ENCODE peak calls at places on chromosomes 11 and 22, in seven cellular contexts. L is brain pericyte; X is stimulated activated CD4-positive, alpha-beta T cell treated with anti-CD3 and anti-CD28 coated beads, Interleukin-15, amount 100 ng/mL, for 1 hour; Y is CD4-positive, CD25-positive, alpha-beta regulatory T cell; G is NCI-H345; Q is NCI-H446 treated with DMSO at 0.1 percent for 48 hours; V is NT2/D1. P is an unnamed sample.
A peak's percentile ranks its signal among the peaks of the same experiment; 100 is the strongest.

GRCh38 chr11:73429121-73429740 is 53.0 kb downstream of the RELT start:
- DNase-seq in Q (peak; percentile 65), L (no peak), V (no peak), G (no peak), X (no peak), Y (no peak), P (no peak)

GRCh38 chr11:72221386-72221785 is 3.2 kb upstream of the INPPL1 start:
- DNase-seq in G (no peak), V (no peak), Y (no peak), L (no peak), Q (no peak), X (no peak), P (no peak)

GRCh38 chr11:86902345-86902744 is 52.9 kb downstream of the FZD4 start:
- DNase-seq in Y (no peak), X (no peak), Q (no peak), V (no peak), L (no peak), G (no peak), P (no peak)

GRCh38 chr11:44339530-44339883 is 29.6 kb upstream of the ALX4 start:
- DNase-seq in L (no peak), X (no peak), G (no peak), Y (no peak), V (no peak), Q (no peak), P (no peak)

GRCh38 chr22:48338793-48339705 is 1488.6 kb downstream of the BRD1 start:
- DNase-seq in X (no peak), V (no peak), Y (no peak), L (no peak), G (no peak), Q (no peak), P (no peak)

GRCh38 chr11:84289381-84289906 is 1003.3 kb upstream of the CCDC90B start:
- DNase-seq in V (no peak), Q (no peak), G (no peak), Y (no peak), X (no peak), L (no peak), P (no peak)

GRCh38 chr11:73321342-73322110 is 13.4 kb downstream of the ARHGEF17 start:
- DNase-seq in V (no peak), L (peak; percentile 80), Q (no peak), G (no peak), X (no peak), Y (no peak), P (no peak)

GRCh38 chr11:45332486-45332934 is 46.4 kb upstream of the SYT13 start:
- DNase-seq in Q (peak; percentile 56), Y (peak; percentile 18), X (no peak), V (no peak), L (no peak), G (peak; percentile 55), P (peak; percentile 63)

GRCh38 chr11:66768088-66768521 is 39.1 kb upstream of the SPTBN2 start:
- DNase-seq in G (no peak), Y (no peak), V (no peak), X (no peak), L (no peak), Q (no peak), P (no peak)

GRCh38 chr11:10301656-10302293 is 3.1 kb upstream of the ADM start:
- DNase-seq in Q (no peak), G (no peak), X (no peak), V (no peak), Y (no peak), L (no peak), P (no peak)

GRCh38 chr11:117189941-117190544 is 9.1 kb upstream of the TAGLN start:
- DNase-seq in Q (no peak), Y (no peak), X (no peak), L (no peak), G (no peak), V (no peak), P (no peak)

GRCh38 chr11:30567148-30567547 is 19.0 kb downstream of the MPPED2 start:
- DNase-seq in Q (no peak), V (no peak), X (no peak), G (no peak), Y (no peak), L (no peak), P (no peak)

GRCh38 chr22:48950151-48950915 is 877.3 kb downstream of the BRD1 start:
- DNase-seq in V (no peak), L (no peak), X (no peak), Y (no peak), G (no peak), Q (no peak), P (no peak)

GRCh38 chr11:11436715-11437313 is 83.8 kb upstream of the CSNK2A3 start:
- DNase-seq in X (no peak), L (no peak), G (no peak), V (no peak), Y (no peak), Q (no peak), P (no peak)

GRCh38 chr11:61905067-61905696 is 12.2 kb downstream of the RAB3IL1 start:
- DNase-seq in G (no peak), V (no peak), Q (no peak), X (no peak), L (no peak), Y (no peak), P (no peak)

GRCh38 chr11:45985212-45985611 is 62.8 kb downstream of the LARGE2 start:
- DNase-seq in Q (no peak), V (no peak), Y (no peak), G (no peak), L (no peak), X (no peak), P (peak; percentile 35)

GRCh38 chr22:42214625-42215415 is 55.6 kb downstream of the TCF20 start:
- DNase-seq in Q (no peak), V (no peak), G (no peak), Y (no peak), X (no peak), L (peak; percentile 55), P (peak; percentile 41)

GRCh38 chr11:61539009-61539408 is 30.5 kb downstream of the LRRC10B start:
- DNase-seq in X (no peak), Q (no peak), V (no peak), L (no peak), G (no peak), Y (no peak), P (no peak)

GRCh38 chr22:49767355-49768062 is 60.2 kb downstream of the BRD1 start:
- DNase-seq in V (peak; percentile 27), Q (no peak), Y (peak; percentile 64), G (peak; percentile 2), L (no peak), X (no peak), P (peak; percentile 81)

GRCh38 chr11:2135648-2136201 is 3.5 kb downstream of the IGF2 start:
- DNase-seq in Y (no peak), L (no peak), G (no peak), Q (no peak), X (no peak), V (no peak), P (no peak)

GRCh38 chr22:40281717-40282116 is 64.6 kb upstream of the ADSL start:
- DNase-seq in V (no peak), G (peak; percentile 32), Q (no peak), L (no peak), X (no peak), Y (no peak), P (peak; percentile 83)

GRCh38 chr11:118342503-118343161 is at the start of gene CD3D:
- DNase-seq in Y (peak; percentile 84), V (no peak), L (no peak), Q (no peak), X (peak; percentile 40), G (no peak), P (no peak)

GRCh38 chr22:25582946-25583345 is 18.5 kb downstream of the GRK3 start:
- DNase-seq in Y (no peak), V (no peak), X (no peak), Q (no peak), G (no peak), L (no peak), P (no peak)

GRCh38 chr22:36435516-36436415 is 45.7 kb downstream of the TXN2 start:
- DNase-seq in G (peak; percentile 50), X (peak; percentile 37), L (no peak), Y (peak; percentile 62), V (no peak), Q (no peak), P (no peak)

GRCh38 chr11:43789700-43790443 is 90.8 kb upstream of the ALKBH3 start:
- DNase-seq in Q (no peak), Y (no peak), V (no peak), G (no peak), L (no peak), X (no peak), P (no peak)

GRCh38 chr22:22717723-22718122 is 73.3 kb downstream of the GGTLC2 start:
- DNase-seq in Y (no peak), L (no peak), G (no peak), Q (no peak), V (no peak), X (no peak), P (no peak)

GRCh38 chr22:28604961-28605360 is 74.7 kb downstream of the TTC28 start:
- DNase-seq in V (no peak), Y (no peak), G (no peak), X (no peak), Q (no peak), L (no peak), P (no peak)